ENCODE peak calls at places on chromosomes 12 and 14, in nine cellular contexts. J, G, V, U, I, Z, T, A and M are unnamed samples. For H3K27me3, the result is how much of the 10 kb centered on the place peaks cover.

GRCh38 chr14:44379292-44379977 is 127.6 kb downstream of the FSCB start:
- DNase-seq in G (no peak), T (no peak), A (no peak), V (no peak), U (no peak), J (no peak), I (no peak), Z (no peak), M (peak)

GRCh38 chr12:67358686-67359374 is 89.7 kb downstream of the CAND1 start:
- DNase-seq in V (peak), A (peak), U (no peak), T (no peak), J (peak), I (no peak), G (no peak), Z (no peak), M (no peak)

GRCh38 chr14:102893452-102893851 is 29.0 kb upstream of the AMN start:
- DNase-seq in Z (no peak), V (peak), I (no peak), J (peak), T (peak), A (no peak), U (no peak), G (no peak), M (no peak)

GRCh38 chr14:63988579-63988978 is 135.8 kb downstream of the SYNE2 start:
- DNase-seq in V (no peak), J (no peak), Z (no peak), U (no peak), G (no peak), A (no peak), I (no peak), T (no peak), M (no peak)

GRCh38 chr12:27277846-27278260 is 33.8 kb downstream of the STK38L start:
- DNase-seq in J (peak), U (no peak), G (no peak), Z (no peak), A (no peak), V (peak), I (no peak), T (peak), M (no peak)

GRCh38 chr12:10212623-10213131 is at the start of gene GABARAPL1:
- DNase-seq in T (peak), U (peak), Z (peak), A (peak), I (peak), G (peak), V (peak), J (peak), M (peak)

GRCh38 chr14:59583755-59584154 is 7.1 kb upstream of the CCDC175 start:
- DNase-seq in U (no peak), G (no peak), Z (no peak), I (no peak), A (no peak), V (peak), T (no peak), J (no peak), M (no peak)

GRCh38 chr12:93020225-93020997 is 91.3 kb upstream of the EEA1 start:
- DNase-seq in T (peak), A (peak), U (no peak), I (peak), Z (no peak), V (no peak), J (no peak), G (no peak), M (no peak)

GRCh38 chr12:65442418-65442817 is 163.9 kb downstream of the MSRB3 start:
- DNase-seq in J (no peak), U (no peak), V (no peak), I (no peak), Z (no peak), A (no peak), T (no peak), G (no peak), M (no peak)
- H3K27me3 ChIP-seq in J (under half), U (under half), V (under half), I (under half), Z (under half), A (under half), T (under half), G (under half), M (under half)

DNA sequence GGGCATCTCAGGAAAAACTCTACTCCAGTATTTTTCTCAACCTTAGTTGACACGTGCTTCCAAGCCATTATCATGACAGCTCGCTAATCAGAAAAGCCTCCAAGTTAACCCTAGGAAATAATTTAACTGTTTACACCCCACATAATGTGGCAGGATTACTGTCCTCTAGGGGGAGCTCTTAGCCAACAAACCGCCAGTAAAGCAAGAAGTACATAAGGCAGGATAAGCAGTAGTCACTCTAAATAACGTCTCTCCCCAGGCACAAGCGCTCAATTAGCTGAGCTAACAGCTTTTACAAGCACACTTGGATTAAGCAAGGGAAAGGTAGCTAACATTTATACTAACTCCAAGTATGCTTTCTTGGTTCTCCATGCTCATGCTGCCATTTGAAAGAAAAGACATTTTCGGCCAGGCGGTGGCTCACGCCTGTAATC is 22.8 kb downstream of the APOBEC1 start:
- DNase-seq in J (no peak), Z (no peak), V (peak), A (peak), G (no peak), U (no peak), I (no peak), T (peak), M (peak)
- H3K27me3 ChIP-seq in J (under half), Z (under half), V (under half), A (under half), G (under half), U (under half), I (under half), T (under half), M (under half)

GRCh38 chr12:4438834-4439596 is 6.6 kb downstream of the FGF6 start:
- DNase-seq in T (no peak), I (no peak), A (no peak), U (no peak), Z (no peak), V (no peak), J (no peak), G (no peak), M (peak)
- H3K27me3 ChIP-seq in T (under half), I (under half), A (half or more), U (under half), Z (under half), V (under half), J (under half), G (under half), M (under half)

GRCh38 chr14:90508073-90508472 is 111.2 kb downstream of the CALM1 start:
- DNase-seq in V (no peak), J (no peak), U (no peak), G (no peak), I (no peak), A (no peak), T (no peak), Z (no peak), M (no peak)

GRCh38 chr14:90508536-90509254 is 111.9 kb downstream of the CALM1 start:
- DNase-seq in U (no peak), G (no peak), J (no peak), V (no peak), Z (no peak), I (peak), A (peak), T (peak), M (no peak)

GRCh38 chr14:90507428-90507827 is 110.6 kb downstream of the CALM1 start:
- DNase-seq in J (no peak), A (no peak), U (no peak), T (no peak), Z (no peak), V (no peak), G (no peak), I (no peak), M (no peak)

GRCh38 chr14:90505531-90505930 is 108.7 kb downstream of the CALM1 start:
- DNase-seq in G (no peak), T (no peak), U (no peak), Z (no peak), V (no peak), A (no peak), J (no peak), I (no peak), M (no peak)

DNA sequence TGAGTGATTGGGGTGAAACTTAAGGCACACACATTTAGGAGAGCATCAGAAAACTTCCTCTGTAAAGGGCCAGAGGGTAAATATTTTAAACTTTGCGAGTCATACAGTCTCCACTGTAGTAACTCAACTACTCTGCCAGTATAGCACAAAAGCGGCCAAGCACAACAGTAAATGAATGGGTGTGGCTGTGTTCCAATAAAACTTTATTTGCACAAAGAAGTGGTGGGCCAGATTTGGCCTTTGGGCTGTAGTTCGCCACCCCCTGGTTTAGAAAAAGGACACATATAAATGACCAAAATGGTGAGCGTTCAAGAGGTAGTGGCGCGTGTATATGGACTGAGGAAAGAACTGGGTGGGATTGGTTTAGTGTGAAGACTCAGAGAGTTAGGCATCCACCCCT is 109.9 kb downstream of the CALM1 start:
- DNase-seq in G (no peak), I (no peak), J (no peak), A (peak), T (no peak), Z (no peak), V (no peak), U (no peak), M (no peak)
- H3K27me3 ChIP-seq in G (under half), I (under half), J (under half), A (under half), T (under half), Z (under half), V (under half), U (under half), M (under half)

GRCh38 chr14:92253381-92253894 is 69.5 kb upstream of the SLC24A4 start:
- DNase-seq in J (no peak), G (no peak), Z (no peak), T (no peak), A (no peak), V (no peak), I (no peak), U (no peak), M (no peak)
- H3K27me3 ChIP-seq in J (under half), G (under half), Z (under half), T (under half), A (under half), V (half or more), I (under half), U (under half), M (under half)

DNA sequence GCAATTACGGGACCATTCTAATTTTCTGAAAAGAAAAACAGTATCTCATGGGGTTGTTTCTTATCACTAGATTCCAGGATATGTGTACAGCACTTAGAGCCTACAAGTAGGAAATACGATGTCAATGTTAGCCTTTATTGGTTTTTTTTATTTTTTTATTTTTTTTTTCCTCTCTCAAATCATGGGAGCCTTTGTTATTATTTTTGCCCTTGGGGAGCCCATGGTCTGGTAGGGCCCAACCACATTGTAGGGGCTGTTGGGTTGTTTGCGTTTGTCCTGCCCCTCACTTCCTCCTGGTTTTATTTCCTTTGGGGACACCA is 5.9 kb downstream of the MORN3 start:
- DNase-seq in I (no peak), U (no peak), Z (no peak), G (no peak), T (no peak), J (no peak), A (no peak), V (no peak), M (no peak)
- H3K27me3 ChIP-seq in I (under half), U (under half), Z (under half), G (under half), T (under half), J (under half), A (under half), V (under half), M (under half)

GRCh38 chr14:76955575-76956252 is 72.8 kb downstream of the IRF2BPL start:
- DNase-seq in A (peak), I (no peak), J (no peak), U (peak), V (peak), Z (no peak), T (no peak), G (no peak), M (no peak)
- H3K27me3 ChIP-seq in A (under half), I (under half), J (under half), U (under half), V (under half), Z (under half), T (under half), G (under half), M (under half)

GRCh38 chr12:9115731-9116689 is at the start of gene A2M:
- DNase-seq in T (peak), G (no peak), U (no peak), I (no peak), V (peak), A (no peak), Z (no peak), J (no peak), M (no peak)
- H3K27me3 ChIP-seq in T (under half), G (under half), U (under half), I (under half), V (under half), A (under half), Z (under half), J (under half), M (under half)

GRCh38 chr12:114697246-114697716 is 13.3 kb upstream of the TBX3 start:
- DNase-seq in A (no peak), J (no peak), V (no peak), G (no peak), Z (no peak), U (no peak), I (no peak), T (peak), M (no peak)
- H3K27me3 ChIP-seq in A (half or more), J (under half), V (under half), G (half or more), Z (half or more), U (half or more), I (half or more), T (half or more), M (half or more)

DNA sequence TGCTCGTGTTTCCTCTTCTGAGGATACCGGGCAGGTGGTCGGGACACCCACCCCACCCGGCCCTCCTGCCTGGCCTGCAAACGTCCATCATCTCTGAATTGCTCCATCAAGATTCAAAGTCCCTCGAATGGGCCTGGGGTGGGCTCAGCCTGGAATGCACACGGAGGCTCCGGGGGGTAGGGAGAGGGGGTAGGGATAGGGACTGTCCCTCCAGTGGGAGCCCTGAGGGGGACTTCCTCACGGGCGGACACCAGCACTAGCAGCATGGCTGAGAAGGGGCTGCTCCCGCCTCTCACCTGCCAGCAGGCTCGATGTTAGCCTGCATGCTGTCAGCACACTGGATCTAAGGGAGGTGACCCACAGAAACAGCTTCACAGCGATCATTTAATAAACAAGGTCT is 6.5 kb downstream of the TMEM179 start:
- DNase-seq in V (no peak), G (no peak), Z (no peak), U (no peak), T (no peak), A (no peak), I (no peak), J (no peak), M (no peak)
- H3K27me3 ChIP-seq in V (under half), G (under half), Z (under half), U (under half), T (under half), A (half or more), I (under half), J (under half), M (under half)